ENCODE peak calls at places on chromosomes 12 and 14, in four cellular contexts. One of them, this sample, is unnamed.

GRCh38 chr12:22333751-22334695 is 484 bp downstream of the ST8SIA1 start:
- DNase-seq in H9: peak
- DNase-seq in neuronal stem cell: peak
- DNase-seq in IMR-90: no peak
- DNase-seq in this sample: no peak

GRCh38 chr12:122190842-122191668 is 8.1 kb downstream of the LRRC43 start:
- DNase-seq in H9: peak
- DNase-seq in neuronal stem cell: peak
- DNase-seq in IMR-90: peak
- DNase-seq in this sample: peak

GRCh38 chr12:132342322-132342721 is 12.9 kb upstream of the GALNT9 start:
- DNase-seq in H9: peak
- DNase-seq in IMR-90: no peak
- DNase-seq in neuronal stem cell: peak
- DNase-seq in this sample: no peak

GRCh38 chr14:104746951-104747481 is 5.9 kb upstream of the SIVA1 start:
- DNase-seq in IMR-90: peak
- DNase-seq in H9: no peak
- DNase-seq in neuronal stem cell: no peak
- DNase-seq in this sample: peak

GRCh38 chr12:51687142-51687935 is 96.3 kb downstream of the SCN8A start:
- DNase-seq in H9: no peak
- DNase-seq in neuronal stem cell: no peak
- DNase-seq in IMR-90: peak
- DNase-seq in this sample: no peak

GRCh38 chr14:86574026-86574777 is 1044.3 kb downstream of the FLRT2 start:
- DNase-seq in H9: no peak
- DNase-seq in neuronal stem cell: no peak
- DNase-seq in IMR-90: peak
- DNase-seq in this sample: peak

GRCh38 chr12:76720068-76720467 is 43.8 kb upstream of the ZDHHC17 start:
- DNase-seq in neuronal stem cell: no peak
- DNase-seq in IMR-90: peak
- DNase-seq in H9: no peak
- DNase-seq in this sample: no peak

GRCh38 chr12:59164991-59165718 is 244.9 kb upstream of the LRIG3 start:
- DNase-seq in IMR-90: peak
- DNase-seq in H9: no peak
- DNase-seq in neuronal stem cell: peak
- DNase-seq in this sample: peak

GRCh38 chr12:7136676-7137075 is 6.5 kb downstream of the CLSTN3 start:
- DNase-seq in neuronal stem cell: no peak
- DNase-seq in H9: no peak
- DNase-seq in IMR-90: no peak
- DNase-seq in this sample: no peak

GRCh38 chr12:57740656-57741412 is 2.3 kb upstream of the AGAP2 start:
- DNase-seq in neuronal stem cell: no peak
- DNase-seq in H9: peak
- DNase-seq in IMR-90: no peak
- DNase-seq in this sample: no peak

GRCh38 chr14:23547924-23548323 is 3.6 kb downstream of the ZFHX2 start:
- DNase-seq in IMR-90: no peak
- DNase-seq in neuronal stem cell: no peak
- DNase-seq in H9: no peak
- DNase-seq in this sample: no peak

GRCh38 chr12:124577986-124578385 is 10.6 kb upstream of the NCOR2 start:
- DNase-seq in IMR-90: no peak
- DNase-seq in H9: no peak
- DNase-seq in neuronal stem cell: no peak
- DNase-seq in this sample: no peak

DNA sequence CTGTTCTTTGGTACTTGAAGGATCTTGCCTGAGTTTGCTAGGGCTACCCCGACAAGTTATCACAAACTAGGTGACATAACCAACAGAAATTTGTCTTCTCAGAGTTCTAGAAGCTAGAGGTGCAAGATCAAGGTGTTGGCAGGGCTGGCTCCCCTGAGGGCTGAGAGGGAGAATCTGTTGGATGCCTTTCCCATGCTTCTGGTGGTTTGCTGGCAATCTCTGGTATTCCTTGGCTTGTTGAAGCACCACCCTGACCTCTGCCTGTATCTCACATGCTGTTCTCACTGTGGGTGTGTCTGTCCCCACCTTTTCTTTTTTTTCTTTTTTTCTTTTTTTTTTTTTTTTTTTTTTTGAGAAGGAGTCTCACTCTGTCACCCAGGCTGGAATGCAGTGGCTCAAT is 81.2 kb downstream of the VCPKMT start:
- DNase-seq in neuronal stem cell: no peak
- DNase-seq in IMR-90: no peak
- DNase-seq in H9: no peak
- DNase-seq in this sample: no peak
- H3K14ac ChIP-seq in neuronal stem cell: no peak
- H3K14ac ChIP-seq in IMR-90: no peak
- H3K14ac ChIP-seq in H9: no peak
- H3K14ac ChIP-seq in this sample: no peak

DNA sequence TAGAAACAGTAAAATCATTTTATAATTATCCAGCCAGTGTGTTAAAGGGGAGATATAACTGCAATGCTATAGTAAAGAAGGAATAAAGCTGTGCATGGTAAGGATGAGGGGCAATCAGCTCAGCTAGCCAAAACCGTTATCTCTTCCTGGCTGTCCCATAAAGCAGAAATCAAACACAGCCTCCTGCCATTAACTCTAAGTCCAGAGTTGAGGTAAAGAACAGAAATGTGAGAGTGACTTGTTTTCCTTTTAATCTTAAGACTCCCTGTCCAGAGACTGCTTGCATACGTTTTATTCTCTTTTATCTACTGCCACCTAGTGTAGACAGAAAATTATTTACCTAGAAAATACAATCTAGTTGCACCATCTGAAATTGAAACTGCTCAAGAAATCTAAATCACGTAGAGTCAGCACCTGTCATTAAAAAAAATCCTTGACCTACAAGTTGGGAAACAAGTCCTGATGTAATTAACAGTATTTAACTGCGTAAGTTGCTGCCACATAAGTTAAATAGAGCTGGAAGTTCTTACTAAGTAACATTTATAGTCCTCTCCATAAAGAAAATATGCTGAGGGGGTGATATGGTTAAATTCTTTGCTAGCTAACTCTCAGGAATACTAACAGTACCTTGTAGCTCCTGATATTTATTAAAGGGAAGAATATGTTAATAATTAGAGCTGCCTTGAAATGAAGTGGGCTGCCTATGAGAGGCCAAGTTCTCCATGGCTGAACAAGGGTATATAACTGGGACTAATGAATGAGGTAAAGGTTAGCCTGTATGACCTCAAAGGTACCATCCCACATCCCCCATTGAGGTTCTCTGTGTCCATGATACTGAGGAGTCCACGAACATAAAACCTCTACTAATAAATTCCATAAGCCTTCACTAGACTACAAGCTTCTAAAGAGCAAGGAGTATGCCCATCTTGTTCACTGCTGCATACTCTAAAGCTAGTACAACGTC is 62.7 kb downstream of the GALNT4 start:
- DNase-seq in IMR-90: peak
- DNase-seq in H9: no peak
- DNase-seq in neuronal stem cell: no peak
- DNase-seq in this sample: peak
- H3K27ac ChIP-seq in IMR-90: peak
- H3K27ac ChIP-seq in H9: no peak
- H3K27ac ChIP-seq in neuronal stem cell: no peak
- H3K27ac ChIP-seq in this sample: peak

GRCh38 chr12:120758798-120759590 is 33.4 kb downstream of the ACADS start:
- DNase-seq in H9: no peak
- DNase-seq in IMR-90: no peak
- DNase-seq in neuronal stem cell: no peak
- DNase-seq in this sample: no peak

GRCh38 chr12:120761581-120761980 is 36.0 kb downstream of the ACADS start:
- DNase-seq in IMR-90: peak
- DNase-seq in H9: no peak
- DNase-seq in neuronal stem cell: no peak
- DNase-seq in this sample: peak

GRCh38 chr12:120762093-120762492 is 36.5 kb downstream of the ACADS start:
- DNase-seq in neuronal stem cell: no peak
- DNase-seq in IMR-90: no peak
- DNase-seq in H9: no peak
- DNase-seq in this sample: no peak

GRCh38 chr12:120759591-120760348 is 34.1 kb downstream of the ACADS start:
- DNase-seq in H9: no peak
- DNase-seq in IMR-90: no peak
- DNase-seq in neuronal stem cell: no peak
- DNase-seq in this sample: no peak

GRCh38 chr12:120760349-120761245 is 35.0 kb downstream of the ACADS start:
- DNase-seq in H9: no peak
- DNase-seq in neuronal stem cell: no peak
- DNase-seq in IMR-90: no peak
- DNase-seq in this sample: peak
- H3K14ac ChIP-seq in H9: no peak
- H3K14ac ChIP-seq in neuronal stem cell: no peak
- H3K14ac ChIP-seq in IMR-90: no peak
- H3K14ac ChIP-seq in this sample: no peak

DNA sequence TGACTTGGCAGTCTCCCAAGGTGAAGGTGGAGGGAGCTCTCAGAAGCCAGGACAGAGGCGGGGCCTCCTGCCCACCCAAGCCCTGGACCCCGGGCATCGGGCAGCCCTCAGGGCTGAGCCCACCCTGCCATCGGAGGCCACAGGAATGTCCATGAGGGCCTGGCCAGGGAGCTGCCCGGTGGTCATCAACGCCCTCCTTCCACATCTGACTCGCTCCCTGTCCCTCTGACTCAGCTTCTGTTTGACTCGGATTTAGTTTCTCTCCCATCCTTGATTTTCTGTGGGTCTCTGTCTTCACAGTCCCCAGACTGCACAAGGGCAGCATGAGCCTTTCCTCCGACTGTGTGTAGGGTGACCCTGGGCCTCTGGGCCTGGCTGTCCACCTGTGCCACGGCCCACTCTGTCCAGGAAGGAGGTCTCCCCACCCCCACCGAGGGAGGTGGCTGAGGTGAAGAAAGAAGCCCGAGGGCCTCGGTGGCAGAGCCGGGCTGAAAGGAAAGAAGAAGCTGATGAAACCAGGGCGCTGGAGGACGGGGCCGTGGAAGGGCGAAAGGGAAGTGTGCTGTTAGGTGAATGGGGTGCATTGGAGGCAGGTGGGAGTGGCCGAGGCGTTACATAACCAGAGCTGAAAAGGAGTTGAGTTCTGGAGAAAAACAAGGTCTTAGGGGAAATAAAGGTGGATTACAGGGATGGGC is 16.8 kb upstream of the TMEM106C start:
- DNase-seq in neuronal stem cell: no peak
- DNase-seq in IMR-90: peak
- DNase-seq in H9: no peak
- DNase-seq in this sample: peak
- H3K27ac ChIP-seq in neuronal stem cell: no peak
- H3K27ac ChIP-seq in IMR-90: no peak
- H3K27ac ChIP-seq in H9: no peak
- H3K27ac ChIP-seq in this sample: no peak

GRCh38 chr14:34062353-34062973 is 111.6 kb upstream of the EGLN3 start:
- DNase-seq in neuronal stem cell: no peak
- DNase-seq in IMR-90: no peak
- DNase-seq in H9: no peak
- DNase-seq in this sample: no peak

GRCh38 chr14:34059925-34060746 is 109.3 kb upstream of the EGLN3 start:
- DNase-seq in neuronal stem cell: peak
- DNase-seq in H9: peak
- DNase-seq in IMR-90: peak
- DNase-seq in this sample: peak

GRCh38 chr14:34058510-34058909 is 107.6 kb upstream of the EGLN3 start:
- DNase-seq in neuronal stem cell: no peak
- DNase-seq in IMR-90: no peak
- DNase-seq in H9: no peak
- DNase-seq in this sample: no peak

GRCh38 chr14:34060747-34061050 is 109.8 kb upstream of the EGLN3 start:
- DNase-seq in H9: no peak
- DNase-seq in IMR-90: no peak
- DNase-seq in neuronal stem cell: no peak
- DNase-seq in this sample: no peak

GRCh38 chr14:34059037-34059924 is 108.4 kb upstream of the EGLN3 start:
- DNase-seq in H9: no peak
- DNase-seq in IMR-90: no peak
- DNase-seq in neuronal stem cell: no peak
- DNase-seq in this sample: peak
- H3K14ac ChIP-seq in H9: peak
- H3K14ac ChIP-seq in IMR-90: no peak
- H3K14ac ChIP-seq in neuronal stem cell: no peak
- H3K14ac ChIP-seq in this sample: peak

GRCh38 chr12:104281636-104282035 is 21.9 kb upstream of the EID3 start:
- DNase-seq in IMR-90: no peak
- DNase-seq in neuronal stem cell: no peak
- DNase-seq in H9: no peak
- DNase-seq in this sample: peak
- H3K27ac ChIP-seq in IMR-90: peak
- H3K27ac ChIP-seq in neuronal stem cell: no peak
- H3K27ac ChIP-seq in H9: no peak
- H3K27ac ChIP-seq in this sample: no peak

This sample was measured in mesenchymal stem cell.